ENCODE peak calls at places on chromosome 1, in nine cellular contexts. Z is activated T-cell treated with anti-CD3 and anti-CD28 coated beads, Interleukin-2, amount 50 U/mL, for 72 hours; S is LoVo; L is endothelial cell; D is stimulated activated CD4-positive, alpha-beta T cell treated with anti-CD3 and anti-CD28 coated beads, Interleukin-2, amount 100 ng/mL, for 48 hours; N is 8988T; F is upper lobe of left lung; E is HEK293T; C is germinal center. Q is an unnamed sample.
A peak's percentile ranks its signal among the peaks of the same experiment; 100 is the strongest.

GRCh38 chr1:109084563-109085517 is 5.7 kb upstream of the TMEM167B start:
- DNase-seq in Z (no peak), S (no peak), L (no peak), D (no peak), N (no peak), F (no peak), E (no peak), C (no peak), Q (no peak)

GRCh38 chr1:218660678-218661053 is 315.5 kb downstream of the TGFB2 start:
- DNase-seq in Z (no peak), S (peak; percentile 66), L (no peak), D (no peak), N (no peak), F (no peak), E (no peak), C (no peak), Q (no peak)

GRCh38 chr1:31581821-31582810 is 5.8 kb downstream of the TINAGL1 start:
- DNase-seq in Z (no peak), S (peak; percentile 63), L (no peak), D (no peak), N (no peak), F (no peak), E (no peak), C (no peak), Q (no peak)

GRCh38 chr1:36692465-36692864 is 209.8 kb upstream of the CSF3R start:
- DNase-seq in Z (no peak), S (no peak), L (no peak), D (no peak), N (no peak), F (no peak), E (no peak), C (no peak), Q (no peak)

GRCh38 chr1:26122988-26123973 is 11.7 kb downstream of the PDIK1L start:
- DNase-seq in Z (peak; percentile 33), S (peak; percentile 60), L (no peak), D (no peak), N (no peak), F (no peak), E (no peak), C (no peak), Q (no peak)

GRCh38 chr1:227333423-227333822 is 15.1 kb upstream of the CDC42BPA start:
- DNase-seq in Z (no peak), S (peak; percentile 55), L (no peak), D (no peak), N (no peak), F (no peak), E (no peak), C (no peak), Q (no peak)

GRCh38 chr1:21921100-21921875 is 15.8 kb downstream of the HSPG2 start:
- DNase-seq in Z (no peak), S (no peak), L (no peak), D (no peak), N (no peak), F (no peak), E (no peak), C (no peak), Q (no peak)

GRCh38 chr1:84505167-84506001 is 802 bp upstream of the SPATA1 start:
- DNase-seq in Z (no peak), S (peak; percentile 47), L (no peak), D (no peak), N (peak; percentile 17), F (no peak), E (peak; percentile 75), C (peak; percentile 70), Q (no peak)

GRCh38 chr1:184393924-184394323 is 7.1 kb downstream of the C1orf21 start:
- DNase-seq in Z (no peak), S (no peak), L (no peak), D (no peak), N (no peak), F (no peak), E (no peak), C (no peak), Q (no peak)

GRCh38 chr1:119358661-119359060 is 9.9 kb upstream of the HAO2 start:
- DNase-seq in Z (no peak), S (no peak), L (no peak), D (no peak), N (no peak), F (no peak), E (no peak), C (no peak), Q (no peak)

GRCh38 chr1:223229756-223230155 is 86.7 kb upstream of the TLR5 start:
- DNase-seq in Z (no peak), S (no peak), L (no peak), D (no peak), N (no peak), F (no peak), E (no peak), C (no peak), Q (no peak)

GRCh38 chr1:21337931-21338567 is 47.8 kb upstream of the ECE1 start:
- DNase-seq in Z (no peak), S (peak; percentile 5), L (no peak), D (no peak), N (no peak), F (peak; percentile 55), E (no peak), C (no peak), Q (no peak)

GRCh38 chr1:8985915-8986813 is 40.1 kb downstream of the SLC2A7 start:
- DNase-seq in Z (no peak), S (peak; percentile 61), L (no peak), D (no peak), N (peak; percentile 42), F (no peak), E (no peak), C (no peak), Q (no peak)

GRCh38 chr1:183807549-183808168 is 2.7 kb downstream of the RGL1 start:
- DNase-seq in Z (no peak), S (no peak), L (no peak), D (no peak), N (no peak), F (no peak), E (no peak), C (no peak), Q (no peak)

GRCh38 chr1:48056365-48056764 is 59.2 kb upstream of the TRABD2B start:
- DNase-seq in Z (no peak), S (no peak), L (no peak), D (no peak), N (no peak), F (no peak), E (no peak), C (no peak), Q (no peak)

GRCh38 chr1:102858695-102859094 is 249.6 kb downstream of the COL11A1 start:
- DNase-seq in Z (no peak), S (no peak), L (no peak), D (no peak), N (no peak), F (no peak), E (no peak), C (no peak), Q (no peak)

GRCh38 chr1:231396643-231397042 is 25.4 kb downstream of the EGLN1 start:
- DNase-seq in Z (no peak), S (no peak), L (no peak), D (no peak), N (no peak), F (no peak), E (no peak), C (no peak), Q (no peak)

GRCh38 chr1:246782120-246782900 is 58.1 kb downstream of the SCCPDH start:
- DNase-seq in Z (no peak), S (no peak), L (no peak), D (no peak), N (no peak), F (peak; percentile 42), E (no peak), C (no peak), Q (peak; percentile 8)

GRCh38 chr1:24932284-24932683 is 2.2 kb upstream of the RUNX3 start:
- DNase-seq in Z (peak; percentile 73), S (peak; percentile 42), L (peak; percentile 84), D (peak; percentile 66), N (peak; percentile 96), F (peak; percentile 94), E (peak; percentile 87), C (peak; percentile 86), Q (peak; percentile 79)

GRCh38 chr1:27397749-27398148 is 5.3 kb downstream of the GPR3 start:
- DNase-seq in Z (no peak), S (no peak), L (no peak), D (no peak), N (no peak), F (no peak), E (no peak), C (no peak), Q (no peak)

GRCh38 chr1:32349211-32349708 is 13.0 kb downstream of the FAM229A start:
- DNase-seq in Z (no peak), S (no peak), L (peak; percentile 51), D (no peak), N (no peak), F (no peak), E (no peak), C (no peak), Q (no peak)

GRCh38 chr1:43207229-43207853 is 35.2 kb downstream of the CFAP57 start:
- DNase-seq in Z (no peak), S (no peak), L (no peak), D (no peak), N (no peak), F (no peak), E (no peak), C (no peak), Q (no peak)

GRCh38 chr1:220788146-220788545 is 1.4 kb downstream of the MTARC1 start:
- DNase-seq in Z (no peak), S (no peak), L (no peak), D (no peak), N (no peak), F (no peak), E (no peak), C (no peak), Q (no peak)

GRCh38 chr1:234573711-234574299 is 36.2 kb downstream of the IRF2BP2 start:
- DNase-seq in Z (no peak), S (no peak), L (no peak), D (no peak), N (no peak), F (no peak), E (no peak), C (no peak), Q (no peak)

GRCh38 chr1:204809488-204809887 is 61.2 kb upstream of the NFASC start:
- DNase-seq in Z (no peak), S (no peak), L (no peak), D (no peak), N (no peak), F (no peak), E (no peak), C (no peak), Q (no peak)

GRCh38 chr1:9229549-9229948 is 5.0 kb upstream of the H6PD start:
- DNase-seq in Z (peak; percentile 16), S (no peak), L (no peak), D (no peak), N (no peak), F (no peak), E (no peak), C (no peak), Q (no peak)

GRCh38 chr1:245216356-245217110 is 61.7 kb downstream of the KIF26B start:
- DNase-seq in Z (no peak), S (no peak), L (no peak), D (no peak), N (no peak), F (no peak), E (no peak), C (no peak), Q (no peak)

GRCh38 chr1:154410185-154410827 is 5.2 kb downstream of the IL6R start:
- DNase-seq in Z (no peak), S (no peak), L (no peak), D (no peak), N (no peak), F (no peak), E (no peak), C (no peak), Q (no peak)

GRCh38 chr1:70966018-70966638 is 81.5 kb downstream of the PTGER3 start:
- DNase-seq in Z (no peak), S (peak; percentile 10), L (no peak), D (no peak), N (no peak), F (no peak), E (peak; percentile 28), C (peak; percentile 1), Q (no peak)

GRCh38 chr1:205534444-205534985 is 30.0 kb downstream of the CDK18 start:
- DNase-seq in Z (no peak), S (no peak), L (no peak), D (no peak), N (no peak), F (no peak), E (no peak), C (no peak), Q (no peak)

GRCh38 chr1:246658567-246658966 is 65.6 kb upstream of the SCCPDH start:
- DNase-seq in Z (no peak), S (no peak), L (no peak), D (no peak), N (no peak), F (no peak), E (no peak), C (no peak), Q (no peak)

Q was measured in activated naive CD8-positive, alpha-beta T cell treated with anti-CD3 and anti-CD28 coated beads, Interleukin-2, amount 50 U/mL, for 24 hours.